ENCODE peak calls at places on chromosomes 13 and 19, in eight cellular contexts. Y is NCI-H2107; Z is CD4-positive, alpha-beta T cell; O is stimulated activated CD8-positive, alpha-beta memory T cell treated with anti-CD3 and anti-CD28 coated beads, Interleukin-7, amount 100 ng/mL, for 24 hours; F is germinal center; T is colonic mucosa; E is effector CD4-positive, alpha-beta T cell; L is ELR. N is an unnamed sample.

GRCh38 chr13:98103942-98104880 is 38.7 kb upstream of the FARP1 start:
- DNase-seq in T (no peak), E (no peak), L (peak), Z (no peak), O (no peak), F (no peak), Y (no peak), N (peak)

GRCh38 chr13:74087304-74087703 is 46.9 kb downstream of the KLF12 start:
- DNase-seq in O (no peak), E (no peak), Y (no peak), L (no peak), Z (no peak), T (no peak), F (no peak), N (no peak)

GRCh38 chr19:13561461-13561860 is 55.2 kb upstream of the CACNA1A start:
- DNase-seq in L (no peak), Y (no peak), Z (no peak), F (no peak), O (no peak), E (no peak), T (no peak), N (no peak)

GRCh38 chr19:38838208-38838985 is 6.8 kb upstream of the ECH1 start:
- DNase-seq in L (peak), O (no peak), Y (no peak), Z (no peak), F (no peak), E (no peak), T (no peak), N (peak)

GRCh38 chr13:97367427-97367826 is 66.5 kb upstream of the RAP2A start:
- DNase-seq in E (no peak), L (peak), Z (no peak), Y (no peak), T (no peak), O (no peak), F (no peak), N (no peak)

GRCh38 chr13:66703597-66703996 is 526.5 kb downstream of the PCDH9 start:
- DNase-seq in T (no peak), L (no peak), Z (no peak), E (no peak), F (no peak), Y (no peak), O (no peak), N (no peak)

GRCh38 chr19:54383330-54383729 is 18.6 kb upstream of the LAIR1 start:
- DNase-seq in Y (no peak), E (no peak), O (no peak), F (no peak), L (no peak), Z (no peak), T (no peak), N (no peak)

GRCh38 chr13:26045123-26045522 is 6.7 kb downstream of the SHISA2 start:
- DNase-seq in T (no peak), Y (no peak), E (no peak), L (no peak), O (no peak), Z (no peak), F (no peak), N (no peak)

GRCh38 chr13:25738342-25738771 is 313.5 kb downstream of the SHISA2 start:
- DNase-seq in E (no peak), Y (peak), T (peak), Z (no peak), F (no peak), O (no peak), L (peak), N (no peak)

GRCh38 chr13:39148513-39148961 is 110.3 kb downstream of the NHLRC3 start:
- DNase-seq in Z (no peak), Y (peak), T (no peak), E (no peak), O (no peak), F (no peak), L (peak), N (no peak)

GRCh38 chr19:47461876-47462275 is 9.8 kb downstream of the SLC8A2 start:
- DNase-seq in Y (no peak), T (no peak), O (no peak), L (no peak), E (no peak), Z (no peak), F (no peak), N (no peak)

GRCh38 chr19:49684251-49684982 is 5.0 kb upstream of the ADM5 start:
- DNase-seq in F (peak), T (no peak), L (peak), Z (no peak), O (no peak), Y (no peak), E (no peak), N (peak)

GRCh38 chr13:50626031-50626643 is 217.4 kb downstream of the DLEU7 start:
- DNase-seq in L (peak), E (no peak), Z (no peak), Y (no peak), T (no peak), O (no peak), F (no peak), N (no peak)

GRCh38 chr19:18460313-18460712 is 22.4 kb upstream of the ISYNA1 start:
- DNase-seq in O (no peak), Z (no peak), E (no peak), L (peak), F (no peak), Y (no peak), T (no peak), N (peak)

GRCh38 chr13:24626449-24626848 is 53.8 kb upstream of the ATP12A start:
- DNase-seq in F (no peak), Y (no peak), O (no peak), Z (no peak), T (peak), E (no peak), L (no peak), N (no peak)

GRCh38 chr19:36573948-36574726 is 1.0 kb upstream of the ZNF529 start:
- DNase-seq in T (no peak), F (no peak), L (peak), O (no peak), Y (no peak), E (no peak), Z (no peak), N (peak)

GRCh38 chr19:47105874-47106273 is 7.7 kb downstream of the ZC3H4 start:
- DNase-seq in Z (no peak), Y (no peak), F (no peak), T (no peak), E (no peak), L (no peak), O (no peak), N (no peak)

GRCh38 chr13:93762703-93763102 is 536.1 kb downstream of the GPC6 start:
- DNase-seq in O (no peak), F (no peak), T (no peak), L (no peak), Z (no peak), Y (no peak), E (no peak), N (no peak)